ENCODE peak calls at places on chromosome 19, in seven cellular contexts. M is HCT116, W is SK-N-SH, V is GM12878, N is H1, I is K562, Y is HepG2. Z is an unnamed sample.

GRCh38 chr19:51026554-51026831 is at the start of gene KLK11:
- DNase-seq in M (no peak), W (no peak), V (no peak), N (no peak), I (no peak), Y (no peak), Z (no peak)

GRCh38 chr19:33928458-33928950 is 131.8 kb downstream of the KCTD15 start:
- DNase-seq in M (no peak), W (no peak), V (no peak), N (no peak), I (no peak), Y (no peak), Z (no peak)

GRCh38 chr19:6739390-6739883 is at the start of gene TRIP10:
- DNase-seq in M (no peak), W (peak), V (no peak), N (peak), I (peak), Y (peak), Z (peak)

GRCh38 chr19:33039108-33039599 is 25.5 kb downstream of the RHPN2 start:
- DNase-seq in M (no peak), W (no peak), V (no peak), N (no peak), I (no peak), Y (peak), Z (no peak)

GRCh38 chr19:3813473-3814392 is 27.6 kb upstream of the MATK start:
- DNase-seq in M (no peak), W (no peak), V (no peak), N (no peak), I (no peak), Y (no peak), Z (no peak)

GRCh38 chr19:35754365-35755139 is 2.3 kb downstream of the HSPB6 start:
- DNase-seq in M (no peak), W (no peak), V (no peak), N (no peak), I (no peak), Y (no peak), Z (no peak)

GRCh38 chr19:44648536-44649370 is 5.0 kb downstream of the PVR start:
- DNase-seq in M (no peak), W (no peak), V (no peak), N (no peak), I (no peak), Y (no peak), Z (no peak)

GRCh38 chr19:21921691-21922180 is 85.8 kb upstream of the ZNF43 start:
- DNase-seq in M (no peak), W (no peak), V (no peak), N (no peak), I (no peak), Y (no peak), Z (no peak)

GRCh38 chr19:5775668-5776309 is 8.8 kb downstream of the PRR22 start:
- DNase-seq in M (no peak), W (no peak), V (no peak), N (no peak), I (no peak), Y (no peak), Z (peak)

GRCh38 chr19:22634450-22634827 is 315 bp downstream of the ZNF492 start:
- DNase-seq in M (no peak), W (peak), V (no peak), N (no peak), I (no peak), Y (no peak), Z (no peak)

DNA sequence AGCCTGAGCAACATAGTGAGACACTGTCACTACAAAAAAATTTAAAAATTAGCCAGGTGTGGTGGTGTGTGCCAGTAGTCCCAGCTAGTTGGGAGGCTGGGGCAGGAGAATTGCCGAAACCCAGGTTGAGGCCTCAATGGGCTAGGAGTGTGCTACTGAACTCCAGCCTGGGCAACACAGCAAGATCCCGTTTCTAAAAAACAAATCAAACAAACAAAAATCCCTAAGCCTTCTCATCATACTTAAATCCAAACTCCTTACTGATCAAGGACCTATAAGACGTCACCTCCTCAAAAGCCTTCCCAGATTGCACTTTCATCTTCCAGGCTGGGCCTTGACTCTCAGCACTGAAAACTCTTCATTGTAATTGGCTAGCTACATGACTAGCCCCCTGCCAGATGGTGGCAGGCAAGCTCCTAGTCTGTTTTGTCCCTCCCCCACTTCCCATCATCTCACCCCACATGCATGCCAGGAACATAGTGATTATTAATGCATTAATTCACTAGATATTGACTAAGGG is 17.5 kb upstream of the NANOS3 start:
- DNase-seq in M (no peak), W (peak), V (no peak), N (no peak), I (no peak), Y (no peak), Z (no peak)
- TF ChIP-seq JUND in M (no peak), W (no peak), V (no peak), N (no peak), I (no peak), Y (no peak), Z (no peak)

DNA sequence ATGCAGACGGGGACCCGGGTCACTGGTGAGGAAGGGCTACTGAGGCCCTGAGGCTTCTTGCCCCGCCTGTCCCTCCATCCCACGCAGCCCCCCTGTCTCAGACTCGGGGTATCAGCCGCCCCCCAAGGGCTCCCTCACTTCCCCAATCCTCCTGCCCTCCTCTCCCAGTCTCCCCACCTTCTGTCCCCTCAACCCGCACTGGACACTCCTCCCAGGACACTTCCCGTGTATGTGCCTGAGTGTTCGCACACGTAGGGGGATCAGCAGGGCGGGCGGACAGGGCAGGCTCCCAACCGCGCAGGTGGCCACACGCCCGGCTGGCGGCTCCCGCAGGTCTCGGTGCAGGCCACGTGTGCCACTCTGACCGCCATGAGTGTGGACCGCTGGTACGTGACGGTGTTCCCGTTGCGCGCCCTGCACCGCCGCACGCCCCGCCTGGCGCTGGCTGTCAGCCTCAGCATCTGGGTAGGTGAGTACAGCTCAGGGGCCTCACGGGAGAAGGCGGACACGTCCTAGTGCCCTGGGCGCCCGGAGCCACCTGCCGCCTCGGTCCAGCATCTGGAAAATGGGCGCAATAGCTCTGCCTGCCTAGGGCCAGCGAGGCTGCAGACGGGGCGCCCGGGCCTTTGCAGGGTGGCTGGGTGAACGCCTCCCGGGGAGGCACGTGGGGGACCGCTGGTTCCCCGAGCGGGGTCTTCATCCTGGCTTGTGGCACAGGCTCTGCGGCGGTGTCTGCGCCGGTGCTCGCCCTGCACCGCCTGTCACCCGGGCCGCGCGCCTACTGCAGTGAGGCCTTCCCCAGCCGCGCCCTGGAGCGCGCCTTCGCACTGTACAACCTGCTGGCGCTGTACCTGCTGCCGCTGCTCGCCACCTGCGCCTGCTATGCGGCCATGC is 2.3 kb downstream of the KISS1R start:
- DNase-seq in M (no peak), W (no peak), V (no peak), N (peak), I (no peak), Y (no peak), Z (peak)
- TF ChIP-seq JUND in M (no peak), W (no peak), V (no peak), N (no peak), I (no peak), Y (no peak), Z (no peak)

GRCh38 chr19:49157445-49158224 is at the start of gene TRPM4:
- DNase-seq in M (peak), W (peak), V (no peak), N (peak), I (peak), Y (peak), Z (peak)
- TF ChIP-seq JUND in M (no peak), W (no peak), V (no peak), N (no peak), I (no peak), Y (no peak), Z (no peak)

DNA sequence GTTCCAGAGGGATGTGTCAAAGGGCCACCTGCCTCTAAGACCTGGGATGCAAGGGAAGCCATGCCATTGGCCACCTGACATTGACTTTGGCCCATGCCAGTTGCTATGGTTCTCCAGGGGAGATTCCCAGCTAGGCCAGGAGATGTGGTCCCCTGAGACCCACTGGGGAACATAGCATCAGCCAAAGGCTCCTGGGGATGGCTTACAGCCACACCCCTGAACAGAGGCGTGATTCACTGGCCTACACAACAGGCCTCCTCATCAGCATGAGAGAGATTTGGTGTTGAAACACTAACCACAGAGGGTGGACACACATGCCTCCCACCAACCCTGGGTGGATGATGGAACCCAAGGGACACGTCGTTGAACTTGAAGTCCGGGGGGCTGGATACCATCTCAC is 14.4 kb downstream of the IQCN start:
- DNase-seq in M (no peak), W (no peak), V (no peak), N (no peak), I (no peak), Y (no peak), Z (no peak)
- TF ChIP-seq JUND in M (no peak), W (no peak), V (no peak), N (no peak), I (no peak), Y (no peak), Z (no peak)

GRCh38 chr19:41999071-41999877 is 5.2 kb upstream of the ATP1A3 start:
- DNase-seq in M (no peak), W (peak), V (no peak), N (peak), I (no peak), Y (no peak), Z (no peak)
- TF ChIP-seq JUND in M (no peak), W (no peak), V (no peak), N (no peak), I (no peak), Y (no peak), Z (no peak)

DNA sequence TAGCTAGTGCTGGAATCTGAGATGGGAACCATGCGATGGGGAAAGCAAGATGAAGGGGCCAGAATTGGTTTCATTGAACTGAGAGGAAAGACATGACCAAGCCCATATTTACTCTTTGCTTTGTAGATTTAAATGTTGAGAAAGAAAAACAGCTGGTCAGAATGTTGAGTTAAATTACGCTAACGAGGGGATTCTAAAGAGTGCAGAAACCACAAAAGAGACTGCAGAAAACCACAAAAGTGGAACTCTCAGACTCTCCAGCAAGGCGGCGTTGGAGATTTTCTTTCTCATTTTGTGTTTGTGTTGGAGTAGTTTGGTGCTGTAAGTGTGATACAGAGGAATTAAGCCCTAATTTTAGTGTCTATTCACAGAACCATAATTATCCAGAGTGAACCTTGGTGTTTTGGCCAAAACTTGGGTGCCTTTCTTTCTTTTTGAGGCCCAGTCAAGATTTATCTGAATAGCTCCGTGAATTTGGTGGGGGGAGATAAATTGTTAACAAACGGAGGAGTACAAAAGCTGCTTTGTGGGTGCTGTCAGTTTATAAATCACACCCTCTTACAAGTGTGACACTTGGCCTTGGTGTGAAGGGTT is 26.3 kb downstream of the SAE1 start:
- DNase-seq in M (no peak), W (no peak), V (peak), N (no peak), I (no peak), Y (no peak), Z (no peak)
- TF ChIP-seq JUND in M (no peak), W (no peak), V (no peak), N (no peak), I (no peak), Y (no peak), Z (no peak)

DNA sequence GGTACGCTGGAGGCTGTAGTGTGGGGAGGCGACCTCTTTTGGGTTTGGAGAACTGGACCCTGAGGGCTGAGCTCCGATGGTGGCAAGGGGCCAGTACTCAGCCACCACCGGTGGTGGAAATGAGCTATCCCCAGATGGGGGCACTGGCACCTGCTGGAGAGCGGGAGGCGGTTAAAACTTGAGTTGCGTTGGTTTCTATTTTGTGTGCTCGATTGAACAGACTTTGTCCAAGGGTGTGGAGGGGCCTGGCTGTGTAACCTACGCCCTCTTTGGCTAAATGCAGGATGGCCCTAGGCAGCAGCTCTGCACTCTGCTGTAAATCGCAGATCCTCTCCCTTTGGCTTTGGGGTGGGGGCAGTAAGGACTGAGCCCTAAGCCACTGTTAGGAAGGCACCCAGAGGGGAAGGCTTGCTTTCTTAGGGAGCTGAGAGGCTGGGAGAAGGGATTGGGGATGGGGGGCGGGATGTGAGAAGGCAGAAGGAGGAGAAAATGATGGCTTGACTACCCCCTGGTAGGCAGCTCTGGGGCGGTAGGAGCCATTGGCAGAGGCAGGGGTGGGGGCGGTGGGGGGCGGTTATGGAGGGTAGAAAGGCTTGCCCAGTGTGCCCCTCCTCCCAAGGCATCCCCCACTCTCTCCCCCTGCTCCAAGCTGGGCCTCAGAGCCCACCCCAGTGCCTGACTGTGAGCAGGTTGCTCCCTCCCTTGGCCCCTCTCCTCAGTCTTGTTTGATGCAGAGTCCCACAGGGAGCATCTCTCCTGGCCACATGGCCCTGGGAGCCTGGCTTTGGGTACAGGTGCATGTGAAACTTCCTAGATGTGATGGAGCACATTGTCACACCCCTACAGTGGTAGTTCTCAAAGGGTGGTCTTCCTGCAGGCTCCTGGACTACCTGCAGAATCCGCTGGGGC is 5.0 kb downstream of the VSTM2B start:
- DNase-seq in M (no peak), W (no peak), V (no peak), N (no peak), I (no peak), Y (no peak), Z (no peak)
- TF ChIP-seq JUND in M (no peak), W (no peak), V (no peak), N (no peak), I (no peak), Y (no peak), Z (no peak)

DNA sequence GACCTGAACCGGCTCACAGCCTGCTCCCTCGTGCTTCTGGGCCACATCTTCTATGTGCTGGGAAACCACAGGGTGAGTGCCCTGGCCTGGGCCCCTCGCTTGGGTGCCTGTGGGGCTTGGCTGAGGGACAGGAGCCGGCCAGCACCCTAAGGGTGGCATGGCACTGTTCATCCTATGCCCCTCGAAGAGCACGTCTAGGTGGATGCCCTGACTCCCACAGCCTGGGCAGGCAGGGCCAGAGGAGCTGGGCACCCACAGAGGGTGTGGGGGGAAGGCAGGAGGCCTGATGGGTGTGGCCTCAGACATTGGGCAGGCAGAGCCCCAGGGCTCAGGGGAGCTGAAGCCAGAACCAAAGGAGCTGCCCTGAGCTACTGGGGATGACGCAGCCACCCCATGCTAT is 28.7 kb downstream of the MAU2 start:
- DNase-seq in M (no peak), W (no peak), V (no peak), N (no peak), I (no peak), Y (no peak), Z (no peak)
- TF ChIP-seq JUND in M (no peak), W (no peak), V (no peak), N (no peak), I (no peak), Y (no peak), Z (no peak)

DNA sequence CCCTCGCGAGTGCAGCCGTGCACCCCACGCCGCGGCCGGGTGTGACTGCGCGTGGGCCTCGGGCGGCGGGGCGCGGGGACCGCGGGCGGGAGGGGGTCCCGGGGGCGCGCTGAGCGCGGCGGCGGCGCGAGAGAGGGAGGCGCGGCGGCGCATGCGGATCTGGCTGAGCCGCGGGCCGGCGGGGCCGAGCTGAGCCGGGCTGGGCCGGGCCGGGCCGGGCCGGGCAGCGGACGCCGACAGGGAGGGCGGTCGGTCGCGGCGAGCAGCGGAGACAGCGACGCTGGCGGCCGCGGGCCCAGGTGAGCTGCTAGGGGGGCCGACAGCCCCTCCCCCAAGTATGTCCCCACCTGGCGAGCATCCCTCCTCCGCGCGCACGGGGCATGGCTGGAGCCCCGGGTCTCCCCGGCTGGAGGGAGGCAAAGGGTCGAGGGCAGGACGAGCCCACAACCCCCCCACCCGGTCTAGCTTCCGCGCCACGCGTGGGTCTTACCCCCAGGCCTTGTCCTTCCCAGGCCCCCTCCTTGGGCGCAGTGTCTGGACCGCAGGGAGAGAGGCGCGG is 285 bp downstream of the SPTBN4 start:
- DNase-seq in M (no peak), W (peak), V (no peak), N (peak), I (no peak), Y (no peak), Z (no peak)
- TF ChIP-seq JUND in M (no peak), W (no peak), V (no peak), N (no peak), I (no peak), Y (no peak), Z (no peak)

DNA sequence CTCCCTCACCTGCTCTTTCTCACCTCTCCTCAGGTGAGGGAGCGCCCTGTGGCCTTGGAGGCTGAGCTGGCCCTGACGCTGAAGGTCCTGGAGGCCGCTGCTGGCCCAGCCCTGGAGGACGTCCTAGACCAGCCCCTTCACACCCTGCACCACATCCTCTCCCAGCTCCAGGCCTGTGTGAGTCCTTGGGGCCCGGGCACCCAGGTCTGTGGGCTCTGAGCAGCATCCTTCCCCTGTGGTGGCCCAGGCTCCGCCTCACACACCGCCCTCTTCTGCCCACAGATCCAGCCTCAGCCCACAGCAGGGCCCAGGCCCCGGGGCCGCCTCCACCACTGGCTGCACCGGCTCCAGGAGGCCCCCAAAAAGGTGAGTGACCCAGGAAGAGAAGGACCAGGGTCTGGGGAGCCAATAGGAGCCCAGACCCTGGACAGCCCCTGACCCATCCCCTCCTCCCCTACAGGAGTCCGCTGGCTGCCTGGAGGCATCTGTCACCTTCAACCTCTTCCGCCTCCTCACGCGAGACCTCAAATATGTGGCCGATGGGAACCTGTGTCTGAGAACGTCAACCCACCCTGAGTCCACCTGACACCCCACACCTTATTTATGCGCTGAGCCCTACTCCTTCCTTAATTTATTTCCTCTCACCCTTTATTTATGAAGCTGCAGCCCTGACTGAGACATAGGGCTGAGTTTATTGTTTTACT is 1.9 kb downstream of the IFNL1 start:
- DNase-seq in M (no peak), W (no peak), V (no peak), N (no peak), I (no peak), Y (no peak), Z (no peak)
- TF ChIP-seq JUND in M (no peak), W (no peak), V (no peak), N (no peak), I (no peak), Y (no peak), Z (no peak)

Z was measured in T47D.